ENCODE peak calls at places on chromosomes 4 and X, in four cellular contexts. Z is esophagus squamous epithelium, F is upper lobe of right lung, K is AG09309. G is an unnamed sample.

GRCh38 chrX:70292788-70293187 is 2.9 kb downstream of the KIF4A start:
- DNase-seq in Z (no peak), F (no peak), K (no peak), G (no peak)

GRCh38 chrX:152220612-152221011 is 82.2 kb upstream of the MAGEA10 start:
- DNase-seq in Z (no peak), K (no peak), F (no peak), G (no peak)

GRCh38 chrX:40358994-40359393 is 221.8 kb upstream of the ATP6AP2 start:
- DNase-seq in Z (no peak), K (no peak), F (no peak), G (no peak)

GRCh38 chrX:13752141-13752540 is 17.6 kb downstream of the OFD1 start:
- DNase-seq in F (no peak), K (no peak), Z (no peak), G (no peak)

GRCh38 chr4:3684546-3684945 is 81.6 kb upstream of the ADRA2C start:
- DNase-seq in F (peak), K (no peak), Z (no peak), G (no peak)

GRCh38 chrX:74220277-74220676 is 83.7 kb upstream of the ZCCHC13 start:
- DNase-seq in K (no peak), Z (no peak), F (no peak), G (no peak)

GRCh38 chrX:2689773-2690666 is 1.1 kb upstream of the CD99 start:
- DNase-seq in Z (no peak), F (no peak), K (no peak), G (no peak)

GRCh38 chrX:119272882-119273806 is 37.1 kb downstream of the PGRMC1 start:
- DNase-seq in Z (no peak), F (peak), K (no peak), G (peak)

GRCh38 chrX:41779058-41779564 is 55.1 kb downstream of the GPR82 start:
- DNase-seq in Z (no peak), F (no peak), K (no peak), G (peak)

GRCh38 chr4:80183196-80184052 is 13.9 kb upstream of the PRDM8 start:
- DNase-seq in F (peak), K (no peak), Z (no peak), G (no peak)

GRCh38 chr4:70734168-70734954 is 12.6 kb downstream of the RUFY3 start:
- DNase-seq in F (no peak), Z (no peak), K (no peak), G (no peak)

GRCh38 chr4:1566838-1567518 is 117.1 kb downstream of the FAM53A start:
- DNase-seq in F (peak), Z (no peak), K (no peak), G (no peak)

GRCh38 chrX:9164535-9165425 is 130.9 kb upstream of the FAM9B start:
- DNase-seq in K (no peak), Z (no peak), F (no peak), G (no peak)

GRCh38 chr4:133320576-133321170 is 171.6 kb downstream of the PCDH10 start:
- DNase-seq in F (no peak), Z (no peak), K (no peak), G (peak)

GRCh38 chrX:10513974-10514373 is 106.4 kb downstream of the MID1 start:
- DNase-seq in K (no peak), Z (no peak), F (no peak), G (no peak)

GRCh38 chrX:10048076-10048475 is 80.9 kb downstream of the CLDN34 start:
- DNase-seq in F (no peak), Z (no peak), K (no peak), G (no peak)

GRCh38 chr4:188783606-188784157 is 644.4 kb downstream of the TRIML1 start:
- DNase-seq in F (no peak), K (no peak), Z (no peak), G (no peak)

GRCh38 chrX:125394449-125394848 is 74.8 kb downstream of the TEX13C start:
- DNase-seq in F (no peak), Z (no peak), K (no peak), G (no peak)

GRCh38 chrX:151552721-151553120 is 10.8 kb upstream of the PASD1 start:
- DNase-seq in Z (no peak), K (no peak), F (no peak), G (no peak)

GRCh38 chrX:117147249-117147648 is 684.5 kb upstream of the CT83 start:
- DNase-seq in Z (no peak), F (no peak), K (no peak), G (no peak)

GRCh38 chrX:5681159-5681558 is 547.5 kb downstream of the NLGN4X start:
- DNase-seq in F (no peak), Z (no peak), K (no peak), G (peak)

GRCh38 chrX:110322603-110323002 is 4.7 kb upstream of the AMMECR1 start:
- DNase-seq in Z (no peak), F (no peak), K (no peak), G (no peak)

DNA sequence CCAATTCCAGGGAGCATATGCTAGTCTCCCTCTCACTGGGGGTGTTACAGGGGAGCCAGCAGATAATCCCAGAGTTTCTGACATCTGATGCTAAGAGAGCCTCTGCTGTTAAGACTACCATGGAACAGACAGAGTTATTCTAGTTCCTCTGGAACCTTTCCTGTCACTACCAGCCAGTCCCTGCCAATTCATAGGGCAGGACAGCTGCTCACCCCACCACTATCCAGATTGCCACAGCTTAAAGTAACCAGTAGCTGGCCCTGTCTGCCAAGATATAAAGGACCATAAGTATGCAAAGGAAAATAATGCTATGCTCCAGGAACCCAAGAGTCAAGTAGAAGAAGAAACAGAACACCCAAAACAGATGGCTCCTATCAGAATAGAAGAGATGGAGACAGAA is 293.6 kb downstream of the IQCM start:
- DNase-seq in K (no peak), F (no peak), Z (no peak), G (no peak)
- TF ChIP-seq CTCF in K (no peak), F (no peak), Z (no peak), G (no peak)

DNA sequence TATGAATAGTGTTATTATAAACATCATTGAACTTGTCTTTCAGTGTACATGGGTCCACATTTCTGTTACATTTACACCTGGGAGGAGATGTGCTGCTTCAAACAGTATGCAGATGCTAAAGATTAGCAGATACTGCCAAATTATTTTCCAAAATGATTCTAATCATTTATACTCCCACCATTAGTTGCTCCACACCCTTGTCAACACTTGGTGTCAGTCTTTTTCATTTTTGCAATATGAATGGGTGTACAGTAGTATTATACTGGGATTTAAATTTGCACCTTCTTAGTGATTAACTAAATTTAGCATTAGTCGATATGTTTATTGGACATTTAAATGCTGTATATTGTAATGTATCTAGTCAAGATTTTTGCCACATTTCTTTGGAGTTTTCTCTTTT is 131.6 kb upstream of the GRID2 start:
- DNase-seq in Z (no peak), K (no peak), F (no peak), G (no peak)
- TF ChIP-seq CTCF in Z (no peak), K (no peak), F (no peak), G (peak)

GRCh38 chrX:134600714-134601113 is 57.6 kb downstream of the PLAC1 start:
- DNase-seq in Z (no peak), F (no peak), K (no peak), G (peak)

GRCh38 chrX:134602410-134602809 is 55.9 kb downstream of the PLAC1 start:
- DNase-seq in K (no peak), Z (no peak), F (no peak), G (no peak)

GRCh38 chrX:134604701-134605271 is 53.5 kb downstream of the PLAC1 start:
- DNase-seq in K (no peak), F (peak), Z (no peak), G (no peak)

GRCh38 chrX:134601240-134601639 is 57.0 kb downstream of the PLAC1 start:
- DNase-seq in Z (no peak), F (no peak), K (no peak), G (peak)

DNA sequence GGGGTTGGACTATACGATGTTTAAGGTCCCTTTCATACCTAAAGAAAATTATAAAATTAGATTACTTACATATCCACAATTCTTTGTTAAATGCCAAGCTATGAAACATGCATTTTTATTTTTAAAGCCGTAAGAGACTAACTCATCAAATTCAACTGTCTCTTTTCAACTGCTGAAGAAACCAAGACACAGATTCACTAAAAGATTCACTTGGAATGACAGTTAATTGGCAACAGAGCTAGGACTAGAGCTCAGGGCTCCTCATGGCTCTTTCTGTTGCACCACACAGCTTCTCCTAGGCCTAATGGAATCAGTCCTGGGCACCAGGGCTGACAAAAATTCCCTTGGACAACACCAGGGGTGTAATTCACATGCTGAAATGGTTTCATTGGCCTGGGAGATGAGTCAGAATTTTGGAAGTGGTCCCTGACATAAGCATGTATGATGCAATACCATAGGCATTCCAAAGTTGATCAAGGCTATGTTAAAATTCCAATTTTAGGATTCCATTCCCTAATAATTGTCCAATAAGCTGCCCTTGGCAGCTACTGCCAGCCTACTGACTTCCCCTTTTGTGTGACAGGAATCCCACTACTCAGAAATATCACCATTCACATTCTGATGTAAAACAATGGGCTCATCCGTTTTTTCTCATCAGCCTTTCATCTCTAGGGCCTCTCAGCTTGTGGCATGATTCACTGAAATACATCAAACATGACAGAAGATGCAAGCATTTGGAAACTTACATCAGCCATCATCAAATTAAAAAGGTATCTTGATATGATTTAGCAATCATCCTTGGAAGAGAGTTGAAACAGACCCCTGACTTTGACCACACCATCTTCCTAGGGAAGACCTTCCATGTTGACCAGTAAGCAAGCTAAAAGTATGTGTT is 54.2 kb downstream of the PLAC1 start:
- DNase-seq in K (peak), Z (no peak), F (no peak), G (peak)
- TF ChIP-seq CTCF in K (peak), Z (no peak), F (no peak), G (peak)

GRCh38 chr4:148327683-148328082 is 114.5 kb downstream of the NR3C2 start:
- DNase-seq in F (no peak), K (no peak), Z (no peak), G (no peak)

GRCh38 chr4:148333265-148333664 is 108.9 kb downstream of the NR3C2 start:
- DNase-seq in K (no peak), F (no peak), Z (no peak), G (no peak)

GRCh38 chr4:148329751-148330150 is 112.5 kb downstream of the NR3C2 start:
- DNase-seq in K (no peak), F (no peak), Z (no peak), G (no peak)

GRCh38 chr4:148330724-148331123 is 111.5 kb downstream of the NR3C2 start:
- DNase-seq in Z (no peak), F (no peak), K (no peak), G (no peak)

DNA sequence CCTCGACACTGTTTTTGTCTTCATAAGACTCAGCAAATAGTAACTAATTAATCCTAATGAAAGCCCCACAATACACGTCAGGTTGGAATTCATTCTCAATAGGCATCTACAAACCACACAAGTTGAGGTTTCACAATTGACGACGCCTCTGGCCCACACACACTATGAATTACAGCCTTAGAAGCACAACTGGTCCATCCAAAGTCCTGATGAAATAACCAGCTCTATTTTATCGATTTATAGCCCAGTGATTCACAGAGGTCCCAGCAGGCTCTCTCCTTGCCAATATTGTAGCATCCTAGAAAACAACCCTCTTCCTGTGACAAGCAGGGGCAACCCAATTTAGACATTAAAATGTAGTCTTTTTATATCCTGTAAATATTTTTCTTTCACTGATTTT is 112.1 kb downstream of the NR3C2 start:
- DNase-seq in F (no peak), K (no peak), Z (no peak), G (no peak)
- TF ChIP-seq CTCF in F (no peak), K (no peak), Z (no peak), G (no peak)

GRCh38 chrX:18893536-18893935 is 90.4 kb downstream of the PHKA2 start:
- DNase-seq in F (no peak), Z (no peak), K (no peak), G (no peak)

GRCh38 chrX:18894156-18894555 is 89.8 kb downstream of the PHKA2 start:
- DNase-seq in F (no peak), K (no peak), Z (no peak), G (no peak)

GRCh38 chrX:18891561-18891945 is 92.4 kb downstream of the PHKA2 start:
- DNase-seq in K (no peak), F (no peak), Z (no peak), G (no peak)

GRCh38 chrX:18890724-18891560 is 93.0 kb downstream of the PHKA2 start:
- DNase-seq in K (no peak), Z (no peak), F (no peak), G (no peak)

GRCh38 chrX:18892881-18893280 is 91.0 kb downstream of the PHKA2 start:
- DNase-seq in Z (no peak), K (no peak), F (no peak), G (no peak)
- TF ChIP-seq CTCF in Z (no peak), K (no peak), F (no peak), G (no peak)

G was measured in astrocyte of the cerebellum.